ENCODE peak calls at places on chromosomes 13 and 19, in five cellular contexts. F is gastrocnemius medialis, D is left ventricle myocardium inferior, M is mammary epithelial cell, I is tibial nerve. V is an unnamed sample. For H3K27me3, the result is how much of the 10 kb centered on the place peaks cover.

GRCh38 chr19:54469496-54469934 is 3.6 kb downstream of the CDC42EP5 start:
- DNase-seq in F (no peak), D (peak), M (no peak), I (no peak), V (no peak)

GRCh38 chr19:4009990-4010807 is 2.7 kb downstream of the PIAS4 start:
- DNase-seq in F (peak), D (no peak), M (no peak), I (no peak), V (no peak)

GRCh38 chr13:67148219-67148583 is 81.9 kb downstream of the PCDH9 start:
- DNase-seq in F (no peak), D (no peak), M (peak), I (no peak), V (no peak)

GRCh38 chr19:13103961-13104847 is 1.5 kb upstream of the LYL1 start:
- DNase-seq in F (no peak), D (peak), M (no peak), I (no peak), V (no peak)

GRCh38 chr13:107233541-107233940 is 665.6 kb upstream of the ARGLU1 start:
- DNase-seq in F (no peak), D (no peak), M (no peak), I (no peak), V (no peak)

GRCh38 chr13:31824705-31825512 is 85.6 kb downstream of the RXFP2 start:
- DNase-seq in F (no peak), D (no peak), M (no peak), I (no peak), V (no peak)

GRCh38 chr13:44504146-44504545 is 72.0 kb downstream of the TSC22D1 start:
- DNase-seq in F (no peak), D (no peak), M (no peak), I (no peak), V (no peak)

GRCh38 chr19:15563325-15563794 is 51.7 kb upstream of the CYP4F8 start:
- DNase-seq in F (no peak), D (peak), M (peak), I (no peak), V (no peak)

GRCh38 chr13:99312493-99312883 is 5.3 kb upstream of the GPR183 start:
- DNase-seq in F (peak), D (peak), M (no peak), I (peak), V (no peak)

GRCh38 chr19:8592231-8593009 is 15.2 kb upstream of the MYO1F start:
- DNase-seq in F (peak), D (peak), M (peak), I (peak), V (peak)

GRCh38 chr19:5691205-5691929 is 1.3 kb downstream of the RPL36 start:
- DNase-seq in F (peak), D (peak), M (peak), I (no peak), V (no peak)
- H3K27ac ChIP-seq in F (peak), D (peak), M (peak), I (peak), V (peak)

GRCh38 chr13:111448504-111448903 is 128.1 kb downstream of the TEX29 start:
- DNase-seq in F (no peak), D (no peak), M (no peak), I (no peak), V (no peak)

GRCh38 chr13:111451402-111451801 is 131.0 kb downstream of the TEX29 start:
- DNase-seq in F (no peak), D (no peak), M (no peak), I (no peak), V (no peak)

DNA sequence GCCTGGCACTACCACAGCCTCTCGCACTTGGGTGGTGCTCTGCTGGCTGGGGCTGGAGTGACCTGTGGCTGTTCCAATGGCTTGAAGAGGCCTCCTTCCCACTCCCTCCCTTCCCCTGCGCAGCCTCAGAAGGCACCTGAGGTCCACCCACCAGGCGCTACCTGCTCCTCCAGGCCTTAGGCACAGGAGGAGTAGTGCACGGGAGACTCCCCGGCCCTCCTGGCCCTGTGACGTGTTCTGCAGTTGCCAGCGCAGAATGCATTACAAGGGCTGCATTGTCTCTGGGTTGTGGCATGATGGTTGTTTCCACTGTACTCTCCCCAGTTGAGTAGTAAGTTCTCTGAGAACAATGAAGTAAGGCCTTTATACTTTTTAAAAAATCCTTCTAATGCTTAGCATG is 128.6 kb downstream of the TEX29 start:
- DNase-seq in F (no peak), D (no peak), M (peak), I (no peak), V (no peak)
- H3K27me3 ChIP-seq in F (under half), D (half or more), M (under half), I (under half), V (under half)

DNA sequence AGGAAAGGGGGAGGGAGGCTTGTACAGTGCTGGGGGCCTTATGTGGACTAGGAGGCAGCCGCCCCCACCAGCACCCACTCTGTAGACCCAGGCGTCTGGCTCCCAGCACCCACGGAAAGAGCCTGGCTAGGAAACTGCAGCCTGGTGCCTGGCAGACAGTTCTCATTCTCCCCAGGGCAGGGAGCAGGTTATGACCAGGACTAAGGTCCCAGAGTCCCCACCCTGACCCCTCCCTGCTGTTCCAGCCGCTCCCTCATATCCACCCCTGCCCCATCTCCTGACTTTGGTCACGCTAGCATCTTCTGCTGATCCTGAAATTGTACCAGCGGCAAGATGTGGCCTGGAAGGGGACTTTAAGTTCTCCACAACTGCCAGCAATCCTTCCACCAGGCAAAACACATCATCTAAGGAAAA is at the start of gene FXYD3:
- DNase-seq in F (no peak), D (no peak), M (no peak), I (no peak), V (no peak)
- H3K27ac ChIP-seq in F (peak), D (peak), M (peak), I (peak), V (no peak)

DNA sequence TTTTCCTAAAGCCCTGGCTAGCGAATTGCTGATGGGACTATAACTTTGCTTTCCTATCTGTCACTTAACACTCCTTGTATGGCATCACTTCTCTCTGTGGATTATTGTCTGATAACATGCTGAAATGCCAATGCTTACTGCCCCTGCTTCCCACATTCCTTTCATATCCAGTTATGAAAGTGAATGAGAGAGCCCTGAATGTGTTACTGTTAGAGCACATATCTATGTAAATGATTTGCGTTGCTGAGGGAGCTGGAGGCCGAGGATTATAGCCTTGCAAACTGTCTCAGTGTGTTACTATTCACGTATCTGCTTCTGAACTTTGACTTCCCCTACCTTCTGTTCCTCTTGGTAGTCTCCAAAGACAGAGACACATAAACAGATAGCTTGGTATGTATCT is 37.8 kb downstream of the POLR1D start:
- DNase-seq in F (no peak), D (no peak), M (no peak), I (no peak), V (no peak)
- H3K27me3 ChIP-seq in F (under half), D (under half), M (under half), I (under half), V (under half)

GRCh38 chr19:31316201-31316951 is 32.9 kb downstream of the TSHZ3 start:
- DNase-seq in F (peak), D (no peak), M (no peak), I (no peak), V (no peak)

GRCh38 chr19:31314156-31314555 is 35.1 kb downstream of the TSHZ3 start:
- DNase-seq in F (no peak), D (no peak), M (no peak), I (no peak), V (no peak)

GRCh38 chr19:31315621-31316011 is 33.6 kb downstream of the TSHZ3 start:
- DNase-seq in F (no peak), D (no peak), M (no peak), I (no peak), V (no peak)

GRCh38 chr19:31313291-31314030 is 35.8 kb downstream of the TSHZ3 start:
- DNase-seq in F (no peak), D (no peak), M (no peak), I (no peak), V (no peak)

DNA sequence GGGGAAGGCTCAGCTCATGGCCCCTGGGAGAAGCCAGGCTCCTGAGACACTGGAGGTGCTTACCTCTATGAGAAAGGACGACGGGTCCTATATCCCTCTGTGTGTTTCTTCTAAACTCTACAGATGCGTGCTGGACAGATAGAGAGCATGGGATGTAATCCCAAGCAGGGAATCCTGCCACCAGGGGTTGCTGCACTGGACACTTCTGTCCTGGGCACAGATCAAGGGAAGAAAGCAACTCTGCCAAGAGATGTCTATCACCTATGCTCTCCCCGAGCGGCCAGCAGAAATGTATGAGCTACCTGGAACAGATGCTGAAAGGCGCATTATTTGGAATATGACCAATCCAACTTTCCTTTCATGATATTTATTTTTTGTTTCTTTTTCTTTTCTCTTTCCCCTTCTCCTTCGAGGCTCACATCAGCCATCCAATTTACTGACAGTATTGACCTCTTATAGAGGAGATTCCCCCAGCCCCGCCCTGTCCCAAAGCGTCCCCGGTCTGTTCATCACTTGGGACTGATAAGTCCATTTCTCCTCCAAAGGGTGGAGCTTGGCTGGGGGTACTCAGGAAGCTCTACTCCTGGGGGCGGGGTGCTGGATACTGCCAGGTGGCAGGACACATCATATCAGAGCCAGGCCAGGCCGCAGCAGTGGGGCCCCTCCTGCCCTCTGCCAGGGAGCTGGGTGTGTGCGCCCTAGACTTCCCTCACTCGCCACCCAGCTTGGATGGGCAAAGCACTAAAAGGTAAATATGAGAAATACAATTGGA is 34.2 kb downstream of the TSHZ3 start:
- DNase-seq in F (no peak), D (no peak), M (no peak), I (no peak), V (no peak)
- H3K27ac ChIP-seq in F (no peak), D (peak), M (no peak), I (no peak), V (no peak)

DNA sequence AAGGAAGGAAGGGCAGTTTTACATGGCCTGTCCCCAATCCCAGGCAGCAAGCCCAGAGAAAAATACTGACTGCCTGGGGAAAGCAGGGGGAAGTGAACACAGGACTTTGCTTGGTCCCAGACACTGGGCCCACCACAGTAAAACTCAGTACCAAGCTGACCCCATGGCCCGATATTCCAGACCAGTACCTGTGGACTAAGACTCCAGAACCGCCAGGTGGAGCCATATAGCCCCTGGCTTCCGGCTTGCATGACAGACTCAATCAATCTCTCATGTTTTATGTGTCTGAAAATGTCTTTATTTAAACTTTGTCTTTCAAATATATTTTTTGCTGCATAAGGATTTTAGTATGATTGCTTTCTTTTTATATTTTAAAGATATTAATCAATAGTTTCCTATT is 767.9 kb upstream of the SLITRK6 start:
- DNase-seq in F (no peak), D (no peak), M (no peak), I (no peak), V (no peak)
- H3K27me3 ChIP-seq in F (under half), D (under half), M (under half), I (under half), V (under half)

V was measured in Panc1.